ENCODE peak calls at places on chromosomes 6 and 20, in ten cellular contexts. One of them, this sample, is unnamed.

GRCh38 chr6:53924821-53925422 is 130.1 kb downstream of the LRRC1 start:
- DNase-seq in Caco-2: no peak
- DNase-seq in cardiac fibroblast: no peak
- DNase-seq in occipital lobe: no peak
- DNase-seq in GM12865: no peak
- DNase-seq in activated effector memory CD4-positive, alpha-beta T cell treated with Interleukin-2 at 50 U/mL for 16 hours: no peak
- DNase-seq in uterus: no peak
- DNase-seq in amygdala: no peak
- DNase-seq in CD4-positive, alpha-beta T cell: no peak
- DNase-seq in GM19239: no peak
- DNase-seq in this sample: no peak

GRCh38 chr20:37940161-37940560 is 37.2 kb downstream of the VSTM2L start:
- DNase-seq in Caco-2: peak
- DNase-seq in cardiac fibroblast: no peak
- DNase-seq in occipital lobe: no peak
- DNase-seq in GM12865: no peak
- DNase-seq in activated effector memory CD4-positive, alpha-beta T cell treated with Interleukin-2 at 50 U/mL for 16 hours: no peak
- DNase-seq in uterus: no peak
- DNase-seq in amygdala: no peak
- DNase-seq in CD4-positive, alpha-beta T cell: no peak
- DNase-seq in GM19239: no peak
- DNase-seq in this sample: no peak

GRCh38 chr20:33908351-33908750 is 85.4 kb upstream of the RALY start:
- DNase-seq in Caco-2: peak
- DNase-seq in cardiac fibroblast: no peak
- DNase-seq in occipital lobe: no peak
- DNase-seq in GM12865: no peak
- DNase-seq in activated effector memory CD4-positive, alpha-beta T cell treated with Interleukin-2 at 50 U/mL for 16 hours: no peak
- DNase-seq in uterus: no peak
- DNase-seq in amygdala: no peak
- DNase-seq in CD4-positive, alpha-beta T cell: no peak
- DNase-seq in GM19239: no peak
- DNase-seq in this sample: no peak

GRCh38 chr20:1163653-1164052 is 21.1 kb downstream of the TMEM74B start:
- DNase-seq in Caco-2: no peak
- DNase-seq in cardiac fibroblast: no peak
- DNase-seq in occipital lobe: no peak
- DNase-seq in GM12865: no peak
- DNase-seq in activated effector memory CD4-positive, alpha-beta T cell treated with Interleukin-2 at 50 U/mL for 16 hours: no peak
- DNase-seq in uterus: no peak
- DNase-seq in amygdala: no peak
- DNase-seq in CD4-positive, alpha-beta T cell: no peak
- DNase-seq in GM19239: no peak
- DNase-seq in this sample: no peak

GRCh38 chr6:55734256-55734655 is 141.1 kb downstream of the BMP5 start:
- DNase-seq in Caco-2: no peak
- DNase-seq in cardiac fibroblast: no peak
- DNase-seq in occipital lobe: no peak
- DNase-seq in GM12865: no peak
- DNase-seq in activated effector memory CD4-positive, alpha-beta T cell treated with Interleukin-2 at 50 U/mL for 16 hours: no peak
- DNase-seq in uterus: no peak
- DNase-seq in amygdala: no peak
- DNase-seq in CD4-positive, alpha-beta T cell: no peak
- DNase-seq in GM19239: no peak
- DNase-seq in this sample: no peak

GRCh38 chr6:124881898-124882579 is 80.2 kb upstream of the RNF217 start:
- DNase-seq in Caco-2: no peak
- DNase-seq in cardiac fibroblast: peak
- DNase-seq in occipital lobe: no peak
- DNase-seq in GM12865: no peak
- DNase-seq in activated effector memory CD4-positive, alpha-beta T cell treated with Interleukin-2 at 50 U/mL for 16 hours: no peak
- DNase-seq in uterus: no peak
- DNase-seq in amygdala: no peak
- DNase-seq in CD4-positive, alpha-beta T cell: no peak
- DNase-seq in GM19239: no peak
- DNase-seq in this sample: no peak

GRCh38 chr20:47418061-47418616 is 61.6 kb upstream of the ZMYND8 start:
- DNase-seq in Caco-2: peak
- DNase-seq in cardiac fibroblast: no peak
- DNase-seq in occipital lobe: no peak
- DNase-seq in GM12865: no peak
- DNase-seq in activated effector memory CD4-positive, alpha-beta T cell treated with Interleukin-2 at 50 U/mL for 16 hours: no peak
- DNase-seq in uterus: no peak
- DNase-seq in amygdala: no peak
- DNase-seq in CD4-positive, alpha-beta T cell: no peak
- DNase-seq in GM19239: no peak
- DNase-seq in this sample: no peak

GRCh38 chr6:88490865-88491264 is 324.7 kb upstream of the CNR1 start:
- DNase-seq in Caco-2: no peak
- DNase-seq in cardiac fibroblast: peak
- DNase-seq in occipital lobe: no peak
- DNase-seq in GM12865: no peak
- DNase-seq in activated effector memory CD4-positive, alpha-beta T cell treated with Interleukin-2 at 50 U/mL for 16 hours: no peak
- DNase-seq in uterus: no peak
- DNase-seq in amygdala: no peak
- DNase-seq in CD4-positive, alpha-beta T cell: no peak
- DNase-seq in GM19239: no peak
- DNase-seq in this sample: no peak

GRCh38 chr6:118893095-118893881 is 664 bp upstream of the ASF1A start:
- DNase-seq in Caco-2: no peak
- DNase-seq in cardiac fibroblast: peak
- DNase-seq in occipital lobe: no peak
- DNase-seq in GM12865: peak
- DNase-seq in activated effector memory CD4-positive, alpha-beta T cell treated with Interleukin-2 at 50 U/mL for 16 hours: no peak
- DNase-seq in uterus: peak
- DNase-seq in amygdala: no peak
- DNase-seq in CD4-positive, alpha-beta T cell: peak
- DNase-seq in GM19239: no peak
- DNase-seq in this sample: no peak

GRCh38 chr6:151914475-151914874 is 107.0 kb downstream of the ESR1 start:
- DNase-seq in Caco-2: no peak
- DNase-seq in cardiac fibroblast: peak
- DNase-seq in occipital lobe: no peak
- DNase-seq in GM12865: no peak
- DNase-seq in activated effector memory CD4-positive, alpha-beta T cell treated with Interleukin-2 at 50 U/mL for 16 hours: no peak
- DNase-seq in uterus: no peak
- DNase-seq in amygdala: no peak
- DNase-seq in CD4-positive, alpha-beta T cell: no peak
- DNase-seq in GM19239: no peak
- DNase-seq in this sample: no peak

GRCh38 chr6:170091639-170092579 is 199.0 kb downstream of the DLL1 start:
- DNase-seq in Caco-2: peak
- DNase-seq in cardiac fibroblast: no peak
- DNase-seq in occipital lobe: no peak
- DNase-seq in GM12865: no peak
- DNase-seq in activated effector memory CD4-positive, alpha-beta T cell treated with Interleukin-2 at 50 U/mL for 16 hours: no peak
- DNase-seq in uterus: peak
- DNase-seq in amygdala: no peak
- DNase-seq in CD4-positive, alpha-beta T cell: no peak
- DNase-seq in GM19239: no peak
- DNase-seq in this sample: no peak

GRCh38 chr6:81562169-81562568 is 190.3 kb downstream of the TENT5A start:
- DNase-seq in Caco-2: peak
- DNase-seq in cardiac fibroblast: peak
- DNase-seq in occipital lobe: no peak
- DNase-seq in GM12865: no peak
- DNase-seq in activated effector memory CD4-positive, alpha-beta T cell treated with Interleukin-2 at 50 U/mL for 16 hours: no peak
- DNase-seq in uterus: no peak
- DNase-seq in amygdala: no peak
- DNase-seq in CD4-positive, alpha-beta T cell: no peak
- DNase-seq in GM19239: no peak
- DNase-seq in this sample: no peak

GRCh38 chr20:63009044-63009961 is 2.5 kb upstream of the BHLHE23 start:
- DNase-seq in Caco-2: peak
- DNase-seq in cardiac fibroblast: peak
- DNase-seq in occipital lobe: peak
- DNase-seq in GM12865: peak
- DNase-seq in activated effector memory CD4-positive, alpha-beta T cell treated with Interleukin-2 at 50 U/mL for 16 hours: peak
- DNase-seq in uterus: peak
- DNase-seq in amygdala: peak
- DNase-seq in CD4-positive, alpha-beta T cell: peak
- DNase-seq in GM19239: peak
- DNase-seq in this sample: peak

GRCh38 chr6:52517502-52518278 is 59.2 kb downstream of the TRAM2 start:
- DNase-seq in Caco-2: peak
- DNase-seq in cardiac fibroblast: peak
- DNase-seq in occipital lobe: peak
- DNase-seq in GM12865: peak
- DNase-seq in activated effector memory CD4-positive, alpha-beta T cell treated with Interleukin-2 at 50 U/mL for 16 hours: no peak
- DNase-seq in uterus: peak
- DNase-seq in amygdala: no peak
- DNase-seq in CD4-positive, alpha-beta T cell: no peak
- DNase-seq in GM19239: no peak
- DNase-seq in this sample: peak

GRCh38 chr6:48765352-48765961 is 654.5 kb upstream of the PTCHD4 start:
- DNase-seq in Caco-2: peak
- DNase-seq in cardiac fibroblast: peak
- DNase-seq in occipital lobe: no peak
- DNase-seq in GM12865: peak
- DNase-seq in activated effector memory CD4-positive, alpha-beta T cell treated with Interleukin-2 at 50 U/mL for 16 hours: no peak
- DNase-seq in uterus: no peak
- DNase-seq in amygdala: no peak
- DNase-seq in CD4-positive, alpha-beta T cell: no peak
- DNase-seq in GM19239: no peak
- DNase-seq in this sample: no peak

This sample was measured in activated T-helper 1 cell treated with anti-CD3 and anti-CD28 coated beads, Interleukin-12 subunit alpha, Interleukin-12 subunit beta, Interleukin-2, Interleukin-4 antibody, amounts not matched to agents 30 ng/mL and 10 ng/mL and 1 ng/mL, durations not matched to agents 14 hours and 24 hours and 36 hours.